ENCODE peak calls at places on chromosomes 4 and X, in six cellular contexts. One of them, this sample, is unnamed.

GRCh38 chr4:73080789-73081188 is 11.3 kb upstream of the COX18 start:
- DNase-seq in T-helper 2 cell: no peak
- DNase-seq in activated T-cell treated with anti-CD3 and anti-CD28 coated beads for 48 hours: no peak
- DNase-seq in BE2C: peak
- DNase-seq in NCI-H446 treated with DMSO at 0.1 percent for 48 hours: no peak
- DNase-seq in suprapubic skin: no peak
- DNase-seq in this sample: no peak

GRCh38 chr4:55378617-55379467 is 16.9 kb upstream of the TMEM165 start:
- DNase-seq in suprapubic skin: no peak
- DNase-seq in activated T-cell treated with anti-CD3 and anti-CD28 coated beads for 48 hours: no peak
- DNase-seq in NCI-H446 treated with DMSO at 0.1 percent for 48 hours: no peak
- DNase-seq in T-helper 2 cell: no peak
- DNase-seq in BE2C: peak
- DNase-seq in this sample: no peak

GRCh38 chrX:72705814-72706213 is 8.3 kb downstream of the PHKA1 start:
- DNase-seq in BE2C: no peak
- DNase-seq in NCI-H446 treated with DMSO at 0.1 percent for 48 hours: no peak
- DNase-seq in suprapubic skin: no peak
- DNase-seq in T-helper 2 cell: no peak
- DNase-seq in activated T-cell treated with anti-CD3 and anti-CD28 coated beads for 48 hours: no peak
- DNase-seq in this sample: no peak

GRCh38 chrX:132090370-132091152 is 37.3 kb downstream of the FRMD7 start:
- DNase-seq in NCI-H446 treated with DMSO at 0.1 percent for 48 hours: no peak
- DNase-seq in activated T-cell treated with anti-CD3 and anti-CD28 coated beads for 48 hours: no peak
- DNase-seq in T-helper 2 cell: peak
- DNase-seq in BE2C: no peak
- DNase-seq in suprapubic skin: no peak
- DNase-seq in this sample: no peak

GRCh38 chr4:4805805-4806345 is 53.6 kb upstream of the MSX1 start:
- DNase-seq in BE2C: no peak
- DNase-seq in NCI-H446 treated with DMSO at 0.1 percent for 48 hours: no peak
- DNase-seq in activated T-cell treated with anti-CD3 and anti-CD28 coated beads for 48 hours: no peak
- DNase-seq in suprapubic skin: no peak
- DNase-seq in T-helper 2 cell: no peak
- DNase-seq in this sample: no peak

GRCh38 chr4:183257808-183258207 is 62.3 kb downstream of the CLDN22 start:
- DNase-seq in suprapubic skin: no peak
- DNase-seq in NCI-H446 treated with DMSO at 0.1 percent for 48 hours: no peak
- DNase-seq in BE2C: no peak
- DNase-seq in activated T-cell treated with anti-CD3 and anti-CD28 coated beads for 48 hours: no peak
- DNase-seq in T-helper 2 cell: no peak
- DNase-seq in this sample: no peak

GRCh38 chrX:149222040-149222439 is 283.1 kb downstream of the IDS start:
- DNase-seq in T-helper 2 cell: no peak
- DNase-seq in NCI-H446 treated with DMSO at 0.1 percent for 48 hours: no peak
- DNase-seq in suprapubic skin: no peak
- DNase-seq in BE2C: no peak
- DNase-seq in activated T-cell treated with anti-CD3 and anti-CD28 coated beads for 48 hours: no peak
- DNase-seq in this sample: no peak

GRCh38 chr4:1880332-1880731 is 9.1 kb downstream of the NSD2 start:
- DNase-seq in activated T-cell treated with anti-CD3 and anti-CD28 coated beads for 48 hours: no peak
- DNase-seq in suprapubic skin: no peak
- DNase-seq in T-helper 2 cell: no peak
- DNase-seq in NCI-H446 treated with DMSO at 0.1 percent for 48 hours: no peak
- DNase-seq in BE2C: no peak
- DNase-seq in this sample: no peak

GRCh38 chrX:15336023-15336413 is 695 bp upstream of the PIGA start:
- DNase-seq in BE2C: no peak
- DNase-seq in activated T-cell treated with anti-CD3 and anti-CD28 coated beads for 48 hours: no peak
- DNase-seq in NCI-H446 treated with DMSO at 0.1 percent for 48 hours: no peak
- DNase-seq in T-helper 2 cell: peak
- DNase-seq in suprapubic skin: no peak
- DNase-seq in this sample: peak

GRCh38 chr4:181525641-181526040 is 717.6 kb upstream of the TENM3 start:
- DNase-seq in T-helper 2 cell: no peak
- DNase-seq in suprapubic skin: no peak
- DNase-seq in activated T-cell treated with anti-CD3 and anti-CD28 coated beads for 48 hours: no peak
- DNase-seq in BE2C: no peak
- DNase-seq in NCI-H446 treated with DMSO at 0.1 percent for 48 hours: no peak
- DNase-seq in this sample: peak

GRCh38 chr4:38177792-38178665 is 217.8 kb downstream of the PTTG2 start:
- DNase-seq in suprapubic skin: peak
- DNase-seq in activated T-cell treated with anti-CD3 and anti-CD28 coated beads for 48 hours: peak
- DNase-seq in T-helper 2 cell: peak
- DNase-seq in NCI-H446 treated with DMSO at 0.1 percent for 48 hours: no peak
- DNase-seq in BE2C: no peak
- DNase-seq in this sample: no peak

GRCh38 chrX:37984880-37985279 is 21.5 kb upstream of the SYTL5 start:
- DNase-seq in T-helper 2 cell: peak
- DNase-seq in suprapubic skin: no peak
- DNase-seq in activated T-cell treated with anti-CD3 and anti-CD28 coated beads for 48 hours: no peak
- DNase-seq in BE2C: no peak
- DNase-seq in NCI-H446 treated with DMSO at 0.1 percent for 48 hours: no peak
- DNase-seq in this sample: no peak

GRCh38 chr4:142579483-142579882 is 266.6 kb downstream of the INPP4B start:
- DNase-seq in suprapubic skin: no peak
- DNase-seq in T-helper 2 cell: no peak
- DNase-seq in NCI-H446 treated with DMSO at 0.1 percent for 48 hours: no peak
- DNase-seq in BE2C: no peak
- DNase-seq in activated T-cell treated with anti-CD3 and anti-CD28 coated beads for 48 hours: no peak
- DNase-seq in this sample: no peak

GRCh38 chrX:136636121-136636520 is 11.8 kb upstream of the CD40LG start:
- DNase-seq in T-helper 2 cell: no peak
- DNase-seq in BE2C: no peak
- DNase-seq in NCI-H446 treated with DMSO at 0.1 percent for 48 hours: no peak
- DNase-seq in activated T-cell treated with anti-CD3 and anti-CD28 coated beads for 48 hours: no peak
- DNase-seq in suprapubic skin: no peak
- DNase-seq in this sample: no peak

GRCh38 chr4:140875751-140876389 is 119.7 kb upstream of the TBC1D9 start:
- DNase-seq in T-helper 2 cell: no peak
- DNase-seq in BE2C: no peak
- DNase-seq in NCI-H446 treated with DMSO at 0.1 percent for 48 hours: no peak
- DNase-seq in suprapubic skin: no peak
- DNase-seq in activated T-cell treated with anti-CD3 and anti-CD28 coated beads for 48 hours: no peak
- DNase-seq in this sample: peak

GRCh38 chr4:138412847-138413246 is 170.7 kb upstream of the SLC7A11 start:
- DNase-seq in T-helper 2 cell: no peak
- DNase-seq in suprapubic skin: no peak
- DNase-seq in BE2C: no peak
- DNase-seq in activated T-cell treated with anti-CD3 and anti-CD28 coated beads for 48 hours: no peak
- DNase-seq in NCI-H446 treated with DMSO at 0.1 percent for 48 hours: no peak
- DNase-seq in this sample: no peak

GRCh38 chrX:24024819-24025740 is 1.9 kb downstream of the KLHL15 start:
- DNase-seq in BE2C: peak
- DNase-seq in suprapubic skin: peak
- DNase-seq in NCI-H446 treated with DMSO at 0.1 percent for 48 hours: peak
- DNase-seq in T-helper 2 cell: peak
- DNase-seq in activated T-cell treated with anti-CD3 and anti-CD28 coated beads for 48 hours: peak
- DNase-seq in this sample: peak

GRCh38 chrX:71661919-71662318 is 5.4 kb upstream of the LOC101059915 start:
- DNase-seq in T-helper 2 cell: no peak
- DNase-seq in BE2C: no peak
- DNase-seq in suprapubic skin: no peak
- DNase-seq in activated T-cell treated with anti-CD3 and anti-CD28 coated beads for 48 hours: no peak
- DNase-seq in NCI-H446 treated with DMSO at 0.1 percent for 48 hours: no peak
- DNase-seq in this sample: no peak